ENCODE peak calls at places on chromosomes 6 and 20, in ten cellular contexts. One of them, this sample, is unnamed.

GRCh38 chr20:61864481-61864880 is 201.2 kb downstream of the TAF4 start:
- DNase-seq in upper lobe of right lung: no peak
- DNase-seq in small intestine: no peak
- DNase-seq in epithelial cell of prostate: no peak
- DNase-seq in CD4-positive, alpha-beta T cell: no peak
- DNase-seq in CD8-positive, alpha-beta memory T cell: no peak
- DNase-seq in CD8-positive, alpha-beta T cell: no peak
- DNase-seq in right cardiac atrium: peak
- DNase-seq in cardiac muscle cell: no peak
- DNase-seq in psoas muscle: no peak
- DNase-seq in this sample: no peak

GRCh38 chr6:31659649-31660223 is 842 bp downstream of the C6orf47 start:
- DNase-seq in upper lobe of right lung: no peak
- DNase-seq in small intestine: peak
- DNase-seq in epithelial cell of prostate: no peak
- DNase-seq in CD4-positive, alpha-beta T cell: no peak
- DNase-seq in CD8-positive, alpha-beta memory T cell: no peak
- DNase-seq in CD8-positive, alpha-beta T cell: no peak
- DNase-seq in right cardiac atrium: no peak
- DNase-seq in cardiac muscle cell: peak
- DNase-seq in psoas muscle: no peak
- DNase-seq in this sample: no peak

GRCh38 chr6:157955675-157956074 is 26.0 kb upstream of the SYNJ2 start:
- DNase-seq in upper lobe of right lung: no peak
- DNase-seq in small intestine: no peak
- DNase-seq in epithelial cell of prostate: no peak
- DNase-seq in CD4-positive, alpha-beta T cell: no peak
- DNase-seq in CD8-positive, alpha-beta memory T cell: no peak
- DNase-seq in CD8-positive, alpha-beta T cell: no peak
- DNase-seq in right cardiac atrium: no peak
- DNase-seq in cardiac muscle cell: no peak
- DNase-seq in psoas muscle: no peak
- DNase-seq in this sample: no peak

GRCh38 chr20:5592165-5592564 is 158.0 kb upstream of the SHLD1 start:
- DNase-seq in upper lobe of right lung: no peak
- DNase-seq in small intestine: no peak
- DNase-seq in epithelial cell of prostate: no peak
- DNase-seq in CD4-positive, alpha-beta T cell: no peak
- DNase-seq in CD8-positive, alpha-beta memory T cell: no peak
- DNase-seq in CD8-positive, alpha-beta T cell: no peak
- DNase-seq in right cardiac atrium: no peak
- DNase-seq in cardiac muscle cell: no peak
- DNase-seq in psoas muscle: no peak
- DNase-seq in this sample: no peak

GRCh38 chr6:41728073-41728936 is 7.1 kb downstream of the TFEB start:
- DNase-seq in upper lobe of right lung: no peak
- DNase-seq in small intestine: peak
- DNase-seq in epithelial cell of prostate: no peak
- DNase-seq in CD4-positive, alpha-beta T cell: no peak
- DNase-seq in CD8-positive, alpha-beta memory T cell: no peak
- DNase-seq in CD8-positive, alpha-beta T cell: no peak
- DNase-seq in right cardiac atrium: peak
- DNase-seq in cardiac muscle cell: no peak
- DNase-seq in psoas muscle: peak
- DNase-seq in this sample: no peak

GRCh38 chr6:150267686-150268561 is 100.9 kb upstream of the IYD start:
- DNase-seq in upper lobe of right lung: no peak
- DNase-seq in small intestine: no peak
- DNase-seq in epithelial cell of prostate: peak
- DNase-seq in CD4-positive, alpha-beta T cell: no peak
- DNase-seq in CD8-positive, alpha-beta memory T cell: no peak
- DNase-seq in CD8-positive, alpha-beta T cell: no peak
- DNase-seq in right cardiac atrium: no peak
- DNase-seq in cardiac muscle cell: no peak
- DNase-seq in psoas muscle: peak
- DNase-seq in this sample: no peak

GRCh38 chr6:28142446-28142845 is 763 bp downstream of the ZKSCAN8 start:
- DNase-seq in upper lobe of right lung: no peak
- DNase-seq in small intestine: no peak
- DNase-seq in epithelial cell of prostate: no peak
- DNase-seq in CD4-positive, alpha-beta T cell: no peak
- DNase-seq in CD8-positive, alpha-beta memory T cell: no peak
- DNase-seq in CD8-positive, alpha-beta T cell: no peak
- DNase-seq in right cardiac atrium: no peak
- DNase-seq in cardiac muscle cell: no peak
- DNase-seq in psoas muscle: no peak
- DNase-seq in this sample: no peak

GRCh38 chr6:112183271-112183671 is 71.1 kb downstream of the LAMA4 start:
- DNase-seq in upper lobe of right lung: no peak
- DNase-seq in small intestine: no peak
- DNase-seq in epithelial cell of prostate: no peak
- DNase-seq in CD4-positive, alpha-beta T cell: no peak
- DNase-seq in CD8-positive, alpha-beta memory T cell: no peak
- DNase-seq in CD8-positive, alpha-beta T cell: no peak
- DNase-seq in right cardiac atrium: no peak
- DNase-seq in cardiac muscle cell: no peak
- DNase-seq in psoas muscle: no peak
- DNase-seq in this sample: no peak

GRCh38 chr6:142566628-142567396 is 265.0 kb downstream of the ADGRG6 start:
- DNase-seq in upper lobe of right lung: no peak
- DNase-seq in small intestine: peak
- DNase-seq in epithelial cell of prostate: no peak
- DNase-seq in CD4-positive, alpha-beta T cell: peak
- DNase-seq in CD8-positive, alpha-beta memory T cell: peak
- DNase-seq in CD8-positive, alpha-beta T cell: peak
- DNase-seq in right cardiac atrium: peak
- DNase-seq in cardiac muscle cell: peak
- DNase-seq in psoas muscle: no peak
- DNase-seq in this sample: peak

GRCh38 chr6:98833101-98834059 is 994 bp upstream of the POU3F2 start:
- DNase-seq in upper lobe of right lung: peak
- DNase-seq in small intestine: no peak
- DNase-seq in epithelial cell of prostate: no peak
- DNase-seq in CD4-positive, alpha-beta T cell: no peak
- DNase-seq in CD8-positive, alpha-beta memory T cell: no peak
- DNase-seq in CD8-positive, alpha-beta T cell: peak
- DNase-seq in right cardiac atrium: no peak
- DNase-seq in cardiac muscle cell: peak
- DNase-seq in psoas muscle: no peak
- DNase-seq in this sample: peak

GRCh38 chr20:63188641-63189321 is 27.1 kb downstream of the YTHDF1 start:
- DNase-seq in upper lobe of right lung: no peak
- DNase-seq in small intestine: no peak
- DNase-seq in epithelial cell of prostate: no peak
- DNase-seq in CD4-positive, alpha-beta T cell: no peak
- DNase-seq in CD8-positive, alpha-beta memory T cell: no peak
- DNase-seq in CD8-positive, alpha-beta T cell: no peak
- DNase-seq in right cardiac atrium: no peak
- DNase-seq in cardiac muscle cell: no peak
- DNase-seq in psoas muscle: no peak
- DNase-seq in this sample: no peak

GRCh38 chr20:14673164-14673563 is 335.8 kb upstream of the FLRT3 start:
- DNase-seq in upper lobe of right lung: no peak
- DNase-seq in small intestine: peak
- DNase-seq in epithelial cell of prostate: no peak
- DNase-seq in CD4-positive, alpha-beta T cell: no peak
- DNase-seq in CD8-positive, alpha-beta memory T cell: no peak
- DNase-seq in CD8-positive, alpha-beta T cell: no peak
- DNase-seq in right cardiac atrium: no peak
- DNase-seq in cardiac muscle cell: no peak
- DNase-seq in psoas muscle: no peak
- DNase-seq in this sample: no peak

GRCh38 chr20:56974499-56975250 is 291.8 kb downstream of the BMP7 start:
- DNase-seq in upper lobe of right lung: no peak
- DNase-seq in small intestine: peak
- DNase-seq in epithelial cell of prostate: no peak
- DNase-seq in CD4-positive, alpha-beta T cell: no peak
- DNase-seq in CD8-positive, alpha-beta memory T cell: no peak
- DNase-seq in CD8-positive, alpha-beta T cell: no peak
- DNase-seq in right cardiac atrium: no peak
- DNase-seq in cardiac muscle cell: peak
- DNase-seq in psoas muscle: no peak
- DNase-seq in this sample: peak

GRCh38 chr20:49790077-49790798 is 22.4 kb upstream of the SLC9A8 start:
- DNase-seq in upper lobe of right lung: no peak
- DNase-seq in small intestine: peak
- DNase-seq in epithelial cell of prostate: no peak
- DNase-seq in CD4-positive, alpha-beta T cell: no peak
- DNase-seq in CD8-positive, alpha-beta memory T cell: no peak
- DNase-seq in CD8-positive, alpha-beta T cell: no peak
- DNase-seq in right cardiac atrium: peak
- DNase-seq in cardiac muscle cell: no peak
- DNase-seq in psoas muscle: peak
- DNase-seq in this sample: no peak

DNA sequence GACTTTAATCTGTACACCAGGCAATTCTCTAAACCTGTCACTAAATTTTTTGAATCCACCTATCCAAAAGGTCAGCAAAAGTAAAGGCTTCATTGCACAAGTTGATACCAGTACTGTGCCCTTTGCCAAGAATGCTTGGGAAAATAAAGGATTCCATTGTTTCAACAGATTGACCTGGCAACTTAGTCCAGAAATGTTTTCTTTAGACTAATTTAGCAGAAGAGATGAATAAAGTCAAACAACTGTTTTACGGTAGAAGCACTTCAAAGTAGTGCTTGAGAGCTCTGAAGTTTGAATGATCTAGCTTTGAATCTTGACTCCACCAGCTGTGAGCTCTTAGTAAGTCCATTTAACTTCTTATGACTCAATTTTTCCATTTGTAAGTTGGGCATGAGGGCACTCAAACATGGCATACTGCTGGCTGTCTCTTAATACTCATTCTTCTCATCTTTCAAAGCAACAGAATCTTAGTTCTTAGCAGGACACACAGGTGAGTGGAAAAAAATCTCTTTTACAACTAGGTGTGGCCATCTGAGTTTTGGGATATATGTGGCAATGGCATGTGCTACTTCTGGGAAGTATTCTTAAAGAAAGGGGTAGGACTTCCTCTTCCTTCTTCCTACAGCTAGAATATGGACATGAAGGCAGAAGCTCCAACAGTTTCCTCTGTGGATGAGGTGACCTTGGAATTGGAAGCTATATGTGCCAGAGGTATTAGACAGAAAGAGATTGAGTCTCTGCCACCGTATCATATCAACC is 55.9 kb upstream of the LOC128125822 start:
- DNase-seq in upper lobe of right lung: no peak
- DNase-seq in small intestine: no peak
- DNase-seq in epithelial cell of prostate: no peak
- DNase-seq in CD4-positive, alpha-beta T cell: no peak
- DNase-seq in CD8-positive, alpha-beta memory T cell: no peak
- DNase-seq in CD8-positive, alpha-beta T cell: no peak
- DNase-seq in right cardiac atrium: no peak
- DNase-seq in cardiac muscle cell: no peak
- DNase-seq in psoas muscle: no peak
- DNase-seq in this sample: no peak
- H3K27ac ChIP-seq in upper lobe of right lung: peak
- H3K27ac ChIP-seq in small intestine: no peak
- H3K27ac ChIP-seq in epithelial cell of prostate: peak
- H3K27ac ChIP-seq in CD4-positive, alpha-beta T cell: no peak
- H3K27ac ChIP-seq in CD8-positive, alpha-beta memory T cell: no peak
- H3K27ac ChIP-seq in CD8-positive, alpha-beta T cell: no peak
- H3K27ac ChIP-seq in right cardiac atrium: no peak
- H3K27ac ChIP-seq in cardiac muscle cell: no peak
- H3K27ac ChIP-seq in psoas muscle: no peak
- H3K27ac ChIP-seq in this sample: no peak

DNA sequence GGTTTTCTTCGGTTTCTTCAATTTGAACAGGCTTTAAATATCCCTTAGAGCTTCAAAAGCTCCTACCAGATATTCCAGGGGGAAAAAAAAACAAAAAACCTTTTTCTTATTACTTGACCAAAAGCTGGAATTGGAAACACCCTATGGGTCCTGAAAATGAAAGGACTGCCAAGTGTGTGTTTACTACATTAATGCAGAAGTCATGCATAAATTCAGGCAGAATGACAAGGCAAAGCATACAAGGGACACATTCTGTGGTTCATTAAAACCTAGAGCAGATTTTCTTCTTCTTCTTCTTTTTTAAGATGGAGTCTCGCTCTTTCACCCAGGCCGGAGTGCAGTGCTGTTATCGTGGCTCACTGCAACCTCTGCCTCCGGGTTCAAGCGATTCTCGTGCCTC is 119.1 kb downstream of the GMDS start:
- DNase-seq in upper lobe of right lung: no peak
- DNase-seq in small intestine: no peak
- DNase-seq in epithelial cell of prostate: no peak
- DNase-seq in CD4-positive, alpha-beta T cell: no peak
- DNase-seq in CD8-positive, alpha-beta memory T cell: no peak
- DNase-seq in CD8-positive, alpha-beta T cell: no peak
- DNase-seq in right cardiac atrium: no peak
- DNase-seq in cardiac muscle cell: no peak
- DNase-seq in psoas muscle: no peak
- DNase-seq in this sample: no peak
- H3K27ac ChIP-seq in upper lobe of right lung: peak
- H3K27ac ChIP-seq in small intestine: no peak
- H3K27ac ChIP-seq in epithelial cell of prostate: no peak
- H3K27ac ChIP-seq in CD4-positive, alpha-beta T cell: no peak
- H3K27ac ChIP-seq in CD8-positive, alpha-beta memory T cell: no peak
- H3K27ac ChIP-seq in CD8-positive, alpha-beta T cell: no peak
- H3K27ac ChIP-seq in right cardiac atrium: no peak
- H3K27ac ChIP-seq in cardiac muscle cell: no peak
- H3K27ac ChIP-seq in psoas muscle: no peak
- H3K27ac ChIP-seq in this sample: no peak

GRCh38 chr6:166540631-166541331 is 45.7 kb downstream of the RAMACL start:
- DNase-seq in upper lobe of right lung: no peak
- DNase-seq in small intestine: peak
- DNase-seq in epithelial cell of prostate: no peak
- DNase-seq in CD4-positive, alpha-beta T cell: peak
- DNase-seq in CD8-positive, alpha-beta memory T cell: peak
- DNase-seq in CD8-positive, alpha-beta T cell: peak
- DNase-seq in right cardiac atrium: no peak
- DNase-seq in cardiac muscle cell: no peak
- DNase-seq in psoas muscle: no peak
- DNase-seq in this sample: no peak
- H3K27ac ChIP-seq in upper lobe of right lung: no peak
- H3K27ac ChIP-seq in small intestine: peak
- H3K27ac ChIP-seq in epithelial cell of prostate: no peak
- H3K27ac ChIP-seq in CD4-positive, alpha-beta T cell: no peak
- H3K27ac ChIP-seq in CD8-positive, alpha-beta memory T cell: peak
- H3K27ac ChIP-seq in CD8-positive, alpha-beta T cell: peak
- H3K27ac ChIP-seq in right cardiac atrium: peak
- H3K27ac ChIP-seq in cardiac muscle cell: no peak
- H3K27ac ChIP-seq in psoas muscle: peak
- H3K27ac ChIP-seq in this sample: no peak

DNA sequence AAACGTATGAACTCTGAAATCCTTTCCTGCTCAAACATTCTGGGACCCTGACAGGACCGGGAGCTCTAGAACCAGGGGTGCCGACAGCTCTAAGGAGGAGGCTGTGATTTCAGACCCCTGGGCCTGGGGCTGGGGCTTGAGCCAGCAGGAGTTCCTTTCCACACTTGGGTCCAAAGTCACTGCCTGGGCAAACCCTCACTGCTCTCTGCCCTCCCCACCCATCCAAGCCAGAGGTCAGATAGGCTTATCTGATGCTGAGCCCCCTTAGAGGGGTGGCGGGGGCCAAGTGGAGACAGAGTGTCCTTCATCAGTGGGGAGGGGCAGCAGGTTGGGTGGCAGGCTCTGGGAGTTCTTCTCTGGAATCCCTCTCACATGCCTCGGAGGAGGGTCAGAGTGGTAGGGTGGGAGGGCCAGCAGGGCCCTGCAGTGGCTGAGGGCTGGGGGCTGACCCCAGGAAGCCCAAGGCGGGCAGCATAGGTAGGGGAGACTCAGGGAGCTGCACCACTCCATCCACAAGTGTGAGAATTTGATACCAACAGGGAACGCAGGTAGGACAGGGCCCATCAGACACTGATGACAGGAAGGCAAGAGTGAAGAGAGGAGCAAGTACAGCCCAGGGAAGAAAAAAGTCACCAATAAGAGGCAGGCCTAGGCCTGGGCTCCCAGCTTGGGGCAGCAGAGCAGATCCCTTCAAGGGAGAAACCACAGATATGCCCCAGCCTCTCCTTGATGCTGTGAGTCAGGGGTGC is 121.0 kb downstream of the MRPL14 start:
- DNase-seq in upper lobe of right lung: peak
- DNase-seq in small intestine: no peak
- DNase-seq in epithelial cell of prostate: no peak
- DNase-seq in CD4-positive, alpha-beta T cell: no peak
- DNase-seq in CD8-positive, alpha-beta memory T cell: no peak
- DNase-seq in CD8-positive, alpha-beta T cell: no peak
- DNase-seq in right cardiac atrium: no peak
- DNase-seq in cardiac muscle cell: peak
- DNase-seq in psoas muscle: peak
- DNase-seq in this sample: no peak
- H3K27ac ChIP-seq in upper lobe of right lung: no peak
- H3K27ac ChIP-seq in small intestine: no peak
- H3K27ac ChIP-seq in epithelial cell of prostate: no peak
- H3K27ac ChIP-seq in CD4-positive, alpha-beta T cell: no peak
- H3K27ac ChIP-seq in CD8-positive, alpha-beta memory T cell: no peak
- H3K27ac ChIP-seq in CD8-positive, alpha-beta T cell: no peak
- H3K27ac ChIP-seq in right cardiac atrium: peak
- H3K27ac ChIP-seq in cardiac muscle cell: peak
- H3K27ac ChIP-seq in psoas muscle: peak
- H3K27ac ChIP-seq in this sample: no peak

This sample was measured in substantia nigra.